ENCODE peak calls at places on chromosomes 1 and 21, in seven cellular contexts. I is hypothalamus, Z is nucleus accumbens, W is amygdala, L is fibroblast of lung, Y is Ammon's horn, Q is H9. C is an unnamed sample.
A peak's percentile ranks its signal among the peaks of the same experiment; 100 is the strongest.

GRCh38 chr21:34135330-34135729 is 62.0 kb downstream of the MRPS6 start:
- DNase-seq in I (no peak), Y (no peak), W (no peak), L (no peak), Q (no peak), Z (no peak), C (no peak)

GRCh38 chr1:68313736-68314594 is 81.6 kb upstream of the WLS start:
- DNase-seq in I (no peak), Q (no peak), W (no peak), Y (no peak), L (no peak), Z (no peak), C (no peak)

GRCh38 chr1:207404849-207405525 is 49.1 kb upstream of the CR2 start:
- DNase-seq in W (no peak), Y (peak; percentile 88), I (no peak), Z (no peak), L (peak; percentile 67), Q (no peak), C (no peak)

GRCh38 chr1:214664656-214665433 is 61.9 kb downstream of the CENPF start:
- DNase-seq in I (no peak), W (no peak), Y (no peak), Z (no peak), Q (no peak), L (peak; percentile 78), C (no peak)

GRCh38 chr1:107935396-107936064 is 29.4 kb downstream of the VAV3 start:
- DNase-seq in Y (no peak), L (no peak), I (no peak), Q (no peak), Z (no peak), W (no peak), C (no peak)

GRCh38 chr1:6111571-6111970 is 65.9 kb downstream of the KCNAB2 start:
- DNase-seq in L (no peak), Y (no peak), W (no peak), Z (no peak), Q (no peak), I (no peak), C (no peak)

GRCh38 chr21:37536616-37537278 is 170.2 kb downstream of the DYRK1A start:
- DNase-seq in Z (no peak), Y (no peak), L (no peak), Q (no peak), I (no peak), W (no peak), C (no peak)

GRCh38 chr1:201084171-201084766 is 28.0 kb downstream of the CACNA1S start:
- DNase-seq in Y (no peak), L (no peak), Z (no peak), W (no peak), I (no peak), Q (no peak), C (no peak)

GRCh38 chr1:39105841-39106765 is 80.0 kb downstream of the NDUFS5 start:
- DNase-seq in I (peak; percentile 49), W (no peak), Y (peak; percentile 36), Q (peak; percentile 40), L (peak; percentile 53), Z (no peak), C (peak; percentile 59)

GRCh38 chr1:201713093-201713810 is 115.7 kb upstream of the IPO9 start:
- DNase-seq in I (no peak), W (peak; percentile 54), Q (no peak), Z (peak; percentile 33), Y (peak; percentile 88), L (peak; percentile 99), C (peak; percentile 94)

GRCh38 chr1:115275216-115275615 is 62.8 kb downstream of the NGF start:
- DNase-seq in W (no peak), Y (no peak), Q (no peak), L (no peak), I (no peak), Z (no peak), C (no peak)

GRCh38 chr1:36387141-36387949 is 1.6 kb upstream of the STK40 start:
- DNase-seq in L (peak; percentile 84), Z (no peak), I (no peak), Y (peak; percentile 43), W (no peak), Q (no peak), C (no peak)

GRCh38 chr1:61098906-61099437 is 16.6 kb downstream of the NFIA start:
- DNase-seq in I (no peak), Y (no peak), Z (no peak), L (no peak), Q (no peak), W (no peak), C (no peak)

GRCh38 chr1:236603896-236604217 is 459 bp downstream of the HEATR1 start:
- DNase-seq in W (no peak), Q (no peak), L (peak; percentile 58), I (no peak), Y (no peak), Z (no peak), C (no peak)

GRCh38 chr1:43867946-43868740 is 65.5 kb upstream of the ARTN start:
- DNase-seq in W (no peak), I (no peak), L (peak; percentile 42), Z (no peak), Y (no peak), Q (peak; percentile 4), C (no peak)

GRCh38 chr1:208988811-208989222 is 594.7 kb upstream of the CAMK1G start:
- DNase-seq in Z (no peak), Y (peak; percentile 8), I (no peak), Q (no peak), W (no peak), L (peak; percentile 59), C (no peak)

GRCh38 chr1:203126151-203126865 is 1.2 kb upstream of the ADORA1 start:
- DNase-seq in Z (no peak), Y (peak; percentile 75), Q (peak; percentile 39), W (no peak), L (peak; percentile 40), I (no peak), C (no peak)

GRCh38 chr21:25614441-25614840 is 7.2 kb upstream of the MRPL39 start:
- DNase-seq in Q (no peak), W (no peak), I (no peak), Z (no peak), L (no peak), Y (no peak), C (no peak)

GRCh38 chr1:223031690-223032601 is 111.1 kb downstream of the TLR5 start:
- DNase-seq in W (no peak), I (no peak), Y (no peak), Q (peak; percentile 41), L (peak; percentile 60), Z (no peak), C (peak; percentile 76)

GRCh38 chr1:5744342-5744741 is 247.9 kb downstream of the NPHP4 start:
- DNase-seq in Q (peak; percentile 14), I (no peak), Y (no peak), Z (no peak), W (no peak), L (no peak), C (no peak)

GRCh38 chr1:248897412-248898337 is 8.4 kb upstream of the PGBD2 start:
- DNase-seq in Q (peak; percentile 49), Y (no peak), I (no peak), W (no peak), L (no peak), Z (no peak), C (no peak)

GRCh38 chr21:42733037-42733632 is 79.7 kb downstream of the PDE9A start:
- DNase-seq in Q (no peak), W (no peak), Y (peak; percentile 52), L (peak; percentile 18), I (no peak), Z (no peak), C (no peak)

GRCh38 chr1:91523462-91523861 is 22.8 kb downstream of the CDC7 start:
- DNase-seq in Z (no peak), W (no peak), I (no peak), Q (no peak), Y (no peak), L (no peak), C (no peak)

GRCh38 chr1:234608026-234608719 is 1.8 kb downstream of the IRF2BP2 start:
- DNase-seq in Y (peak; percentile 91), L (peak; percentile 93), I (no peak), Z (peak; percentile 42), W (peak; percentile 68), Q (peak; percentile 51), C (peak; percentile 78)

GRCh38 chr1:214505134-214505533 is 46.3 kb downstream of the PTPN14 start:
- DNase-seq in Q (peak; percentile 49), W (no peak), Z (no peak), I (no peak), Y (no peak), L (no peak), C (no peak)

GRCh38 chr1:204528677-204529076 is 12.5 kb downstream of the MDM4 start:
- DNase-seq in W (no peak), L (no peak), I (no peak), Z (no peak), Y (no peak), Q (no peak), C (no peak)

GRCh38 chr1:23682946-23683345 is 8.7 kb upstream of the RPL11 start:
- DNase-seq in L (no peak), Y (no peak), W (no peak), I (no peak), Q (no peak), Z (no peak), C (no peak)

GRCh38 chr1:36248250-36248894 is 24.1 kb downstream of the THRAP3 start:
- DNase-seq in I (no peak), Q (no peak), Y (no peak), L (peak; percentile 89), W (no peak), Z (no peak), C (peak; percentile 70)

GRCh38 chr1:26538480-26539412 is 9.2 kb downstream of the RPS6KA1 start:
- DNase-seq in L (peak; percentile 17), I (no peak), W (peak; percentile 60), Y (peak; percentile 48), Z (peak; percentile 7), Q (peak; percentile 67), C (peak; percentile 49)

GRCh38 chr1:113805256-113805531 is 7.1 kb downstream of the RSBN1 start:
- DNase-seq in Z (no peak), W (no peak), I (no peak), Y (no peak), Q (no peak), L (no peak), C (no peak)

GRCh38 chr1:32685498-32685897 is 17.1 kb downstream of the SYNC start:
- DNase-seq in W (no peak), I (no peak), Z (no peak), Q (no peak), Y (no peak), L (no peak), C (no peak)

GRCh38 chr1:45490121-45490622 is 791 bp downstream of the TESK2 start:
- DNase-seq in I (no peak), L (peak; percentile 9), Q (no peak), W (no peak), Z (no peak), Y (no peak), C (no peak)

GRCh38 chr1:8431028-8431427 is 113.1 kb downstream of the SLC45A1 start:
- DNase-seq in Z (no peak), W (no peak), L (no peak), Y (no peak), I (no peak), Q (no peak), C (no peak)

GRCh38 chr21:36909901-36910561 is 56.4 kb downstream of the HLCS start:
- DNase-seq in Q (no peak), I (no peak), Z (no peak), Y (peak; percentile 30), W (no peak), L (peak; percentile 99), C (no peak)

GRCh38 chr1:10771789-10772188 is 24.7 kb downstream of the CASZ1 start:
- DNase-seq in W (no peak), L (no peak), Q (no peak), I (no peak), Y (no peak), Z (peak; percentile 32), C (peak; percentile 17)

GRCh38 chr1:51518730-51519047 is 377 bp downstream of the EPS15 start:
- DNase-seq in L (no peak), Z (no peak), W (no peak), Q (no peak), Y (no peak), I (no peak), C (peak; percentile 77)

GRCh38 chr1:95974586-95974985 is 740.6 kb downstream of the RWDD3 start:
- DNase-seq in Z (no peak), W (no peak), Y (no peak), I (no peak), L (peak; percentile 68), Q (peak; percentile 26), C (no peak)

GRCh38 chr1:205451759-205452164 is 4.1 kb downstream of the BLACAT1 start:
- DNase-seq in W (no peak), Z (no peak), L (no peak), Y (no peak), I (no peak), Q (peak; percentile 94), C (no peak)